ENCODE peak calls at places on chromosomes 5 and 9, in four cellular contexts. One of them, this sample, is unnamed.
A peak's percentile ranks its signal among the peaks of the same experiment; 100 is the strongest.

GRCh38 chr5:37930350-37930749 is 90.5 kb upstream of the GDNF start:
- DNase-seq in HCT116: no peak
- DNase-seq in H1: no peak
- DNase-seq in HEK293T: no peak
- DNase-seq in this sample: no peak

GRCh38 chr9:94144394-94144793 is 60.1 kb downstream of the PTPDC1 start:
- DNase-seq in HEK293T: no peak
- DNase-seq in HCT116: no peak
- DNase-seq in H1: no peak
- DNase-seq in this sample: no peak

GRCh38 chr9:4297151-4297794 is 2.6 kb downstream of the GLIS3 start:
- DNase-seq in H1: peak; percentile 86
- DNase-seq in HCT116: peak; percentile 79
- DNase-seq in HEK293T: peak; percentile 28
- DNase-seq in this sample: peak; percentile 67

GRCh38 chr5:122863240-122863639 is 17.8 kb downstream of the SNX24 start:
- DNase-seq in HCT116: no peak
- DNase-seq in HEK293T: no peak
- DNase-seq in H1: no peak
- DNase-seq in this sample: no peak

GRCh38 chr9:22307013-22307711 is 139.5 kb upstream of the DMRTA1 start:
- DNase-seq in H1: no peak
- DNase-seq in HCT116: peak; percentile 54
- DNase-seq in HEK293T: peak; percentile 56
- DNase-seq in this sample: peak; percentile 13

GRCh38 chr5:144086295-144086694 is 84.2 kb downstream of the YIPF5 start:
- DNase-seq in HEK293T: no peak
- DNase-seq in H1: no peak
- DNase-seq in HCT116: no peak
- DNase-seq in this sample: no peak

GRCh38 chr9:116467740-116468351 is 219.3 kb upstream of the TRIM32 start:
- DNase-seq in H1: no peak
- DNase-seq in HEK293T: no peak
- DNase-seq in HCT116: no peak
- DNase-seq in this sample: no peak

GRCh38 chr5:80156156-80156555 is 99.7 kb downstream of the SERINC5 start:
- DNase-seq in H1: no peak
- DNase-seq in HEK293T: no peak
- DNase-seq in HCT116: no peak
- DNase-seq in this sample: no peak

GRCh38 chr5:113163328-113163727 is 186.7 kb downstream of the DCP2 start:
- DNase-seq in HEK293T: no peak
- DNase-seq in HCT116: peak; percentile 84
- DNase-seq in H1: no peak
- DNase-seq in this sample: no peak

GRCh38 chr5:126525630-126526245 is 69.3 kb downstream of the ALDH7A1 start:
- DNase-seq in HEK293T: no peak
- DNase-seq in HCT116: peak; percentile 12
- DNase-seq in H1: peak; percentile 47
- DNase-seq in this sample: peak; percentile 47

GRCh38 chr5:142922223-142922952 is 152.2 kb downstream of the ARHGAP26 start:
- DNase-seq in HEK293T: peak; percentile 13
- DNase-seq in H1: no peak
- DNase-seq in HCT116: no peak
- DNase-seq in this sample: no peak

GRCh38 chr5:61289241-61289640 is 42.8 kb upstream of the ZSWIM6 start:
- DNase-seq in HEK293T: no peak
- DNase-seq in H1: no peak
- DNase-seq in HCT116: no peak
- DNase-seq in this sample: no peak

GRCh38 chr9:1536522-1537170 is 478.5 kb upstream of the SMARCA2 start:
- DNase-seq in H1: no peak
- DNase-seq in HEK293T: no peak
- DNase-seq in HCT116: no peak
- DNase-seq in this sample: no peak

DNA sequence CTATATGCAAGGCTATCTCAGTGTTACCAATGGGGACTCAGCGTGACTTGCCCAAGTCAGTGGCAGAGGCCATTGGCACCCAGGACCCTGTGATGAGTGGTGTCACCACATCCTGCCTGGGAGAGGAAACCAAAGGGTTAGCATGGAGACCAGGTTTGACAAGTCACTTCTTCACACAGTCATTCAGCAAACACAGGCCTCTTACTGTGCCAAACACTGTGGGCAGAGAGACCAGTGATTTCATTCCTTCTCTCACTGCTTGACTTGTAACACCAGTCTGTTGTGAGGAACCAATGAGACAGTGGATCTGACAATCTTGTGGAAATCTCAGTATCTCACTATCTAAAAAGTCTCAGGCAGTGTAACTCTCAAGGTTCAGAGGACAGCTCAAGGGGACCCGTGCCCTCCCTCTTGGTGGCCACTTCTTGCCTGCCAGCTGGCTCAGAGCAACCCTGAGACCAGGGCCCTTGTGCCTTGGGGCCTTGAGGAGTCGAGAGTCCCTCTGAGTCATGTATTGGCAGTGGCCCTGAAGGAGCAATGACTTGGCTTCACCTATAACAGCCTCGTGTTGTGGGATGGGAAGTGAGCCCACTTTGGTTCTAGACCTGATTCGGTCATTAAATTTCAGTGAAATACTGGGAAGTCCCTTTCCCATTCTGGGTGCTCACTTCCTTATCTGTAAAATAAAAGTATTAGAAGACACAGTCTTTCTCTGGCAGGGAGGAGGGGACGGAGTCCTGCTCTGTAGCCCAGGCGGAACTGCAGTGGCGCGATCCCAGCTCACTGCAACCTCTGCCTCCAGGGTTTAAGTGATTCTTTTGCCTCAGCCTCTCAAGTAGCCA is 1.6 kb downstream of the FABP6 start:
- DNase-seq in HCT116: no peak
- DNase-seq in HEK293T: no peak
- DNase-seq in H1: no peak
- DNase-seq in this sample: no peak
- TF ChIP-seq SP1 in HCT116: no peak
- TF ChIP-seq SP1 in HEK293T: no peak
- TF ChIP-seq SP1 in H1: no peak
- TF ChIP-seq SP1 in this sample: no peak

GRCh38 chr9:113350937-113351336 is 1.6 kb downstream of the BSPRY start:
- DNase-seq in H1: no peak
- DNase-seq in HEK293T: no peak
- DNase-seq in HCT116: no peak
- DNase-seq in this sample: no peak

GRCh38 chr9:113347479-113347878 is 1.9 kb upstream of the BSPRY start:
- DNase-seq in H1: no peak
- DNase-seq in HCT116: no peak
- DNase-seq in HEK293T: no peak
- DNase-seq in this sample: no peak

GRCh38 chr9:113350338-113350672 is 964 bp downstream of the BSPRY start:
- DNase-seq in H1: no peak
- DNase-seq in HCT116: no peak
- DNase-seq in HEK293T: no peak
- DNase-seq in this sample: no peak

GRCh38 chr9:113349044-113349433 is 302 bp upstream of the BSPRY start:
- DNase-seq in H1: peak; percentile 53
- DNase-seq in HEK293T: no peak
- DNase-seq in HCT116: no peak
- DNase-seq in this sample: no peak

DNA sequence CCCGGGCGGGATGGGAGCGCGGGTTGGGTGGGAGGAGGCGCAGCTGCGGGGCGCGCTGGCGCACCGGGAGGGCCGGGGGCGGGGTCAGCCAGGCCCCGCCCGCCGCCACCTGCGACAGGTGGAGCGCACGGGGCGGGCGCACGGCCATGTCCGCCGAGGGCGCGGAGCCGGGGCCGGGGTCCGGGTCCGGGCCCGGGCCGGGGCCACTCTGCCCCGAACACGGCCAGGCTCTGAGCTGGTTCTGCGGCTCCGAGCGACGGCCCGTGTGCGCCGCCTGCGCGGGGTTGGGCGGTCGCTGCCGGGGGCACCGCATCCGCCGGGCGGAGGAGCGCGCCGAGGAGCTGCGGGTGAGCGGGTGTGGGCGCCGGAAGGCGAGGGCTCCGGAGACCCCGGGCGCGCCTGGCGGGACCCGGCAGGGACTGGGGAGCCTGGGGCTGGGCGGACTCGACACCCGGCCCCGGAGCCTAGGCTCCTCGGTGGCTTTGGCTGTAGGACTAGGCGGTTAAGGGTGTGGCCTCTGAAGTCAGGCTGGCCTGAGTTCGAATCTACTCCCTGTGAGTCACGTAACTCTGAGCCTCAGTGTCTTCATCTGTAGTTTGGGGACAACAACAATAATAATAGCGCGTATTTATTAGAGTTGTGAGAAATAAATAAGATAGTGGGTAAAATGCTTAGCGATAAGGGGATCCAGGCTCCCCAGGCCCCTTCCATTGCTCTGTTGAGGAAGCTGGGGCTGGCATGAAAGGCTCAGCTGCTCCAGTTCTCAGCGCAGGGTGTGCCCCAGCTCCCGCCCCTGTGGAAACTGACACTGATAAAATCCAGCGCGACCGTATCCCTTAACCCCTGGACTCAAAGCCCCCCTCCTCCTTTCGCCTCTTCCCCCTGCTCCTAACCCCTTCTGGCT is at the start of gene BSPRY:
- DNase-seq in HEK293T: peak; percentile 46
- DNase-seq in H1: peak; percentile 76
- DNase-seq in HCT116: peak; percentile 18
- DNase-seq in this sample: peak; percentile 35
- TF ChIP-seq SP1 in HEK293T: no peak
- TF ChIP-seq SP1 in H1: no peak
- TF ChIP-seq SP1 in HCT116: no peak
- TF ChIP-seq SP1 in this sample: peak; percentile 68

GRCh38 chr5:36691993-36692392 is 85.6 kb downstream of the SLC1A3 start:
- DNase-seq in HCT116: no peak
- DNase-seq in HEK293T: no peak
- DNase-seq in H1: no peak
- DNase-seq in this sample: no peak
- TF ChIP-seq SP1 in HCT116: no peak
- TF ChIP-seq SP1 in HEK293T: no peak
- TF ChIP-seq SP1 in H1: no peak
- TF ChIP-seq SP1 in this sample: no peak

GRCh38 chr5:135721548-135722090 is 112.8 kb upstream of the SLC25A48 start:
- DNase-seq in HEK293T: no peak
- DNase-seq in H1: no peak
- DNase-seq in HCT116: no peak
- DNase-seq in this sample: no peak

GRCh38 chr5:135724475-135725065 is 109.9 kb upstream of the SLC25A48 start:
- DNase-seq in HEK293T: no peak
- DNase-seq in H1: no peak
- DNase-seq in HCT116: no peak
- DNase-seq in this sample: no peak

GRCh38 chr5:135720191-135720590 is 114.3 kb upstream of the SLC25A48 start:
- DNase-seq in H1: no peak
- DNase-seq in HEK293T: no peak
- DNase-seq in HCT116: no peak
- DNase-seq in this sample: no peak

GRCh38 chr5:135719428-135720063 is 114.9 kb upstream of the SLC25A48 start:
- DNase-seq in HEK293T: no peak
- DNase-seq in H1: no peak
- DNase-seq in HCT116: no peak
- DNase-seq in this sample: no peak

GRCh38 chr5:135723451-135723850 is 111.0 kb upstream of the SLC25A48 start:
- DNase-seq in HCT116: no peak
- DNase-seq in H1: no peak
- DNase-seq in HEK293T: no peak
- DNase-seq in this sample: no peak
- TF ChIP-seq SP1 in HCT116: no peak
- TF ChIP-seq SP1 in H1: no peak
- TF ChIP-seq SP1 in HEK293T: no peak
- TF ChIP-seq SP1 in this sample: no peak

GRCh38 chr5:131550606-131551005 is 84.4 kb downstream of the RAPGEF6 start:
- DNase-seq in H1: no peak
- DNase-seq in HEK293T: no peak
- DNase-seq in HCT116: no peak
- DNase-seq in this sample: no peak
- TF ChIP-seq SP1 in H1: no peak
- TF ChIP-seq SP1 in HEK293T: no peak
- TF ChIP-seq SP1 in HCT116: no peak
- TF ChIP-seq SP1 in this sample: no peak

GRCh38 chr9:33785914-33786313 is 9.4 kb upstream of the PRSS3 start:
- DNase-seq in HEK293T: peak; percentile 33
- DNase-seq in H1: no peak
- DNase-seq in HCT116: no peak
- DNase-seq in this sample: no peak
- TF ChIP-seq SP1 in HEK293T: no peak
- TF ChIP-seq SP1 in H1: no peak
- TF ChIP-seq SP1 in HCT116: no peak
- TF ChIP-seq SP1 in this sample: no peak

This sample was measured in WTC11.